ENCODE peak calls at places on chromosome 2, in nine cellular contexts. D is lower leg skin, G is colonic mucosa, X is Peyer's patch, Q is GM12864, U is GM12865, H is kidney epithelial cell, E is heart right ventricle, J is AG09309. N is an unnamed sample.

GRCh38 chr2:127621981-127622431 is 23.9 kb upstream of the GPR17 start:
- DNase-seq in D (peak), G (no peak), X (peak), Q (no peak), U (no peak), H (no peak), E (no peak), J (no peak), N (no peak)

GRCh38 chr2:42722328-42723190 is 41.4 kb downstream of the OXER1 start:
- DNase-seq in D (no peak), G (peak), X (peak), Q (peak), U (peak), H (peak), E (no peak), J (peak), N (peak)

GRCh38 chr2:30293303-30293912 is 62.1 kb downstream of the LBH start:
- DNase-seq in D (no peak), G (no peak), X (no peak), Q (no peak), U (no peak), H (peak), E (no peak), J (peak), N (peak)

GRCh38 chr2:171327043-171327496 is 106.7 kb downstream of the METTL8 start:
- DNase-seq in D (no peak), G (no peak), X (no peak), Q (no peak), U (no peak), H (no peak), E (no peak), J (no peak), N (peak)

GRCh38 chr2:202037086-202037485 is 3.4 kb downstream of the FZD7 start:
- DNase-seq in D (no peak), G (no peak), X (no peak), Q (no peak), U (no peak), H (no peak), E (no peak), J (no peak), N (peak)

GRCh38 chr2:157779794-157780193 is 96.3 kb downstream of the ACVR1 start:
- DNase-seq in D (no peak), G (no peak), X (no peak), Q (no peak), U (no peak), H (no peak), E (no peak), J (no peak), N (no peak)

GRCh38 chr2:177419274-177419673 is 26.7 kb downstream of the AGPS start:
- DNase-seq in D (no peak), G (no peak), X (no peak), Q (no peak), U (no peak), H (no peak), E (no peak), J (peak), N (peak)

GRCh38 chr2:118222643-118223486 is 134.6 kb downstream of the INSIG2 start:
- DNase-seq in D (no peak), G (no peak), X (no peak), Q (no peak), U (peak), H (no peak), E (no peak), J (no peak), N (no peak)

GRCh38 chr2:168468354-168468753 is 12.3 kb downstream of the CERS6 start:
- DNase-seq in D (no peak), G (no peak), X (no peak), Q (no peak), U (peak), H (no peak), E (no peak), J (no peak), N (no peak)

GRCh38 chr2:168466834-168467565 is 10.9 kb downstream of the CERS6 start:
- DNase-seq in D (no peak), G (no peak), X (no peak), Q (no peak), U (no peak), H (no peak), E (no peak), J (no peak), N (no peak)

GRCh38 chr2:168467729-168468128 is 11.7 kb downstream of the CERS6 start:
- DNase-seq in D (no peak), G (no peak), X (no peak), Q (no peak), U (no peak), H (no peak), E (no peak), J (no peak), N (no peak)

GRCh38 chr2:168465594-168465993 is 9.5 kb downstream of the CERS6 start:
- DNase-seq in D (no peak), G (no peak), X (no peak), Q (no peak), U (peak), H (no peak), E (no peak), J (no peak), N (no peak)

DNA sequence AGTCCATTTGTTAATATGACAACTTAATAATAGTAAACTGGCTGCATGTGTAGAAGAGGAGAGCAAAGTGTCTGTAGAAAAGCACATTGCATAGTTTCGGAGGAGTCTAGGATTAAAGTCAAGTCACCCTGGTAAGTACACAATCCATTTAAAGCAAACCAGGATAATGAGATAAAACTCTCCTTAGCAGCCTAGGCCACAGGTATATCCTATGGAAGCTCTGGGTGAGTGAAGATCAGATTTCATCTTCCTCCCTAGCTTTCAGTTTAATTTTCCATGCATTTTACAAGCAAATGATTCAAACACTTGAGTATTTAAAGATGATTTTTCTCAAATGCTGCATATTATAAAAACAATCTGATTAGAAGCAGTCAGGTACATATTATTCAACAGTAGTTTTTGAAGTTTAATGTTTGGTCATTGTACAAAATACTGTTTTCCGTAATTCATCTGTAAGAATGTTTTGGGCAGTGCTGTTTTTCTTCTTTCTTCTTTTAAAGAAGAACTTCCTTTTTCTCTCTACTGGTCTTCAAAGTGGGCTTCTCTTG is 10.2 kb downstream of the CERS6 start:
- DNase-seq in D (no peak), G (no peak), X (no peak), Q (no peak), U (no peak), H (no peak), E (no peak), J (no peak), N (no peak)
- H3K4me3 ChIP-seq in D (no peak), G (no peak), X (no peak), Q (no peak), U (no peak), H (no peak), E (peak), J (no peak), N (no peak)

GRCh38 chr2:235500110-235500760 is 6.4 kb downstream of the AGAP1 start:
- DNase-seq in D (no peak), G (no peak), X (no peak), Q (no peak), U (no peak), H (no peak), E (no peak), J (no peak), N (no peak)
- TF ChIP-seq CTCF in D (no peak), G (no peak), X (no peak), Q (no peak), U (no peak), H (no peak), E (no peak), J (no peak), N (no peak)

DNA sequence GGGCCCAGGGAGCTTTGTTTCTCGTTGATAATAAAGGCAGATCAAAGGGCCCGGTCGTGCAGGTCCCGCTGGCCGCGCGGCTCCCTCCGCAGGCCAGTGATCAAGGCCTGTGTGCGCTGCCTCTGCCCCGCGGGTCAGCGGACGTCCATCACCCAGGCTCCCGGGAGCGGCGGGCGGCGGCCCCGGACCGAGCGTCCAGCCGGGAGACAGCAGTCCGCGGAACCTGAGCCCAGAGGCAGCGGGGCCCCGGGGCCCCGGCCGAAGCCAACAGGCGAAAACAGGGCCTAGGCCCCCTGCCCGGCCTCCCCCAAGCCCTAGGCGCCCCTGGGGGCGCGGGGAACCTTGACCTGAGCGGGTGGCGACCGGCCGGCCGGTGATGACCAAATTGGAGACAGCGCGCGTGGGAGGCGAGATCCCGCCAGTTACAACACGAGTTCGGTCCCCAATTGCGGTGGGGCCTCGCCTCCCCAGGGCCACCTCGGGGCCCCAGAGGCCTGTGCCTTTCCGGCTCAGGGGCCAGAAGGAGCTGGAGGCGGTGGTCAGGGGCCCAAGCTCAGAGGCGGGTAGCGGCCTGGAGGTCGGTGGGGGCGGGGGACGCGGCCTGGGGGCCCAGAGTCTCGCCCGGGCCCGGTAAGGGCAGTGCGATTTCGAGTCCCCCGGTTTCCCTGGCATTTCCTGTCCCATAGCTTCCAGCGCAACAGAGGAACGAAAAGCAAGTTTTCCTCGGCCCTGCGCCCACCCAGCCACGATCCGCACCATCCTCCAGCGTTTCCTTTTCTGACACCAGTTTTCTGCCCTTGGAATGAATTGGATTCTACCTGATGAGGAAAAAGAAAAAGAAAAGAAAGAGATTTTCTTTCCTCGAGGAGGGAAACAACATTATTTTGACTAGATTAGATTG is 5.9 kb downstream of the SP9 start:
- DNase-seq in D (peak), G (no peak), X (no peak), Q (no peak), U (no peak), H (no peak), E (no peak), J (no peak), N (no peak)
- H3K4me3 ChIP-seq in D (no peak), G (no peak), X (no peak), Q (no peak), U (no peak), H (no peak), E (peak), J (peak), N (no peak)

DNA sequence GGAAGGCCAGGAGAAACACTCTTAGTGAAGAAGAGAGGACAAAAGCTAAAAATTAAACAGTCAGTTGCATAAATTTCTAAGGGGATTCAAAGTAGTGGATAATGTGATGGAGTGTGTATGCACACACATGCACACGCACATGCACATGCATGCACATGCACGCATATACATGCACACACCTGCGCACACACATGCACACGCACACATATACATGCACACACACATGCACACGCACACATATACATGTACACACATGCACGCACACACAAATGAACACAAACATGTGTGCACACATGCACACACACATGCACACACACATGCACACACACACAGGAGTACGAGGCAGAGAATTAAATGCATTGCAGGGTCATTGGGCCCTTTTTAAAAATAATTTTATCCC is 117.6 kb downstream of the DNER start:
- DNase-seq in D (no peak), G (no peak), X (no peak), Q (no peak), U (no peak), H (no peak), E (no peak), J (no peak), N (no peak)
- TF ChIP-seq CTCF in D (no peak), G (no peak), X (no peak), Q (no peak), U (no peak), H (no peak), E (no peak), J (no peak), N (no peak)